ENCODE peak calls at places on chromosomes 2 and 18, in nine cellular contexts. One of them, this sample, is unnamed.

GRCh38 chr2:32008811-32009478 is 1.9 kb downstream of the MEMO1 start:
- DNase-seq in COLO829: no peak
- DNase-seq in activated naive CD8-positive, alpha-beta T cell treated with anti-CD3 and anti-CD28 coated beads, Interleukin-2, amount 50 U/mL, for 16 hours: no peak
- DNase-seq in stimulated activated CD4-positive, alpha-beta T cell treated with anti-CD3 and anti-CD28 coated beads, Interleukin-2, amount 100 ng/mL, for 48 hours: no peak
- DNase-seq in ELR: peak; percentile 50
- DNase-seq in effector memory CD8-positive, alpha-beta T cell: no peak
- DNase-seq in stimulated activated CD8-positive, alpha-beta memory T cell treated with anti-CD3 and anti-CD28 coated beads, Interleukin-4, amount 100 ng/mL, for 4 hours: no peak
- DNase-seq in fibroblast of the conjunctiva: no peak
- DNase-seq in NCI-H2029: no peak
- DNase-seq in this sample: no peak

GRCh38 chr2:240500561-240501423 is 57.0 kb downstream of the ANKMY1 start:
- DNase-seq in ELR: no peak
- DNase-seq in COLO829: no peak
- DNase-seq in effector memory CD8-positive, alpha-beta T cell: no peak
- DNase-seq in fibroblast of the conjunctiva: no peak
- DNase-seq in NCI-H2029: no peak
- DNase-seq in stimulated activated CD8-positive, alpha-beta memory T cell treated with anti-CD3 and anti-CD28 coated beads, Interleukin-4, amount 100 ng/mL, for 4 hours: no peak
- DNase-seq in stimulated activated CD4-positive, alpha-beta T cell treated with anti-CD3 and anti-CD28 coated beads, Interleukin-2, amount 100 ng/mL, for 48 hours: no peak
- DNase-seq in activated naive CD8-positive, alpha-beta T cell treated with anti-CD3 and anti-CD28 coated beads, Interleukin-2, amount 50 U/mL, for 16 hours: no peak
- DNase-seq in this sample: no peak

GRCh38 chr2:200905618-200906296 is 16.6 kb downstream of the NIF3L1 start:
- DNase-seq in effector memory CD8-positive, alpha-beta T cell: peak; percentile 29
- DNase-seq in ELR: peak; percentile 79
- DNase-seq in stimulated activated CD4-positive, alpha-beta T cell treated with anti-CD3 and anti-CD28 coated beads, Interleukin-2, amount 100 ng/mL, for 48 hours: peak; percentile 43
- DNase-seq in NCI-H2029: peak; percentile 48
- DNase-seq in COLO829: peak; percentile 49
- DNase-seq in fibroblast of the conjunctiva: peak; percentile 57
- DNase-seq in stimulated activated CD8-positive, alpha-beta memory T cell treated with anti-CD3 and anti-CD28 coated beads, Interleukin-4, amount 100 ng/mL, for 4 hours: peak; percentile 2
- DNase-seq in activated naive CD8-positive, alpha-beta T cell treated with anti-CD3 and anti-CD28 coated beads, Interleukin-2, amount 50 U/mL, for 16 hours: no peak
- DNase-seq in this sample: peak; percentile 48

GRCh38 chr2:199697469-199697868 is 153.5 kb downstream of the FTCDNL1 start:
- DNase-seq in stimulated activated CD4-positive, alpha-beta T cell treated with anti-CD3 and anti-CD28 coated beads, Interleukin-2, amount 100 ng/mL, for 48 hours: no peak
- DNase-seq in effector memory CD8-positive, alpha-beta T cell: no peak
- DNase-seq in COLO829: no peak
- DNase-seq in NCI-H2029: no peak
- DNase-seq in ELR: no peak
- DNase-seq in stimulated activated CD8-positive, alpha-beta memory T cell treated with anti-CD3 and anti-CD28 coated beads, Interleukin-4, amount 100 ng/mL, for 4 hours: no peak
- DNase-seq in activated naive CD8-positive, alpha-beta T cell treated with anti-CD3 and anti-CD28 coated beads, Interleukin-2, amount 50 U/mL, for 16 hours: no peak
- DNase-seq in fibroblast of the conjunctiva: no peak
- DNase-seq in this sample: no peak

GRCh38 chr2:222709191-222709891 is 37.9 kb downstream of the MOGAT1 start:
- DNase-seq in stimulated activated CD4-positive, alpha-beta T cell treated with anti-CD3 and anti-CD28 coated beads, Interleukin-2, amount 100 ng/mL, for 48 hours: no peak
- DNase-seq in stimulated activated CD8-positive, alpha-beta memory T cell treated with anti-CD3 and anti-CD28 coated beads, Interleukin-4, amount 100 ng/mL, for 4 hours: no peak
- DNase-seq in NCI-H2029: no peak
- DNase-seq in fibroblast of the conjunctiva: peak; percentile 95
- DNase-seq in ELR: peak; percentile 97
- DNase-seq in activated naive CD8-positive, alpha-beta T cell treated with anti-CD3 and anti-CD28 coated beads, Interleukin-2, amount 50 U/mL, for 16 hours: no peak
- DNase-seq in effector memory CD8-positive, alpha-beta T cell: no peak
- DNase-seq in COLO829: peak; percentile 97
- DNase-seq in this sample: peak; percentile 99

GRCh38 chr2:41832218-41832617 is 215.6 kb upstream of the PKDCC start:
- DNase-seq in fibroblast of the conjunctiva: no peak
- DNase-seq in COLO829: no peak
- DNase-seq in effector memory CD8-positive, alpha-beta T cell: no peak
- DNase-seq in stimulated activated CD4-positive, alpha-beta T cell treated with anti-CD3 and anti-CD28 coated beads, Interleukin-2, amount 100 ng/mL, for 48 hours: no peak
- DNase-seq in ELR: no peak
- DNase-seq in NCI-H2029: no peak
- DNase-seq in stimulated activated CD8-positive, alpha-beta memory T cell treated with anti-CD3 and anti-CD28 coated beads, Interleukin-4, amount 100 ng/mL, for 4 hours: no peak
- DNase-seq in activated naive CD8-positive, alpha-beta T cell treated with anti-CD3 and anti-CD28 coated beads, Interleukin-2, amount 50 U/mL, for 16 hours: no peak
- DNase-seq in this sample: no peak

GRCh38 chr2:127293386-127293757 is 572 bp downstream of the ERCC3 start:
- DNase-seq in stimulated activated CD8-positive, alpha-beta memory T cell treated with anti-CD3 and anti-CD28 coated beads, Interleukin-4, amount 100 ng/mL, for 4 hours: no peak
- DNase-seq in effector memory CD8-positive, alpha-beta T cell: no peak
- DNase-seq in activated naive CD8-positive, alpha-beta T cell treated with anti-CD3 and anti-CD28 coated beads, Interleukin-2, amount 50 U/mL, for 16 hours: no peak
- DNase-seq in COLO829: no peak
- DNase-seq in fibroblast of the conjunctiva: no peak
- DNase-seq in stimulated activated CD4-positive, alpha-beta T cell treated with anti-CD3 and anti-CD28 coated beads, Interleukin-2, amount 100 ng/mL, for 48 hours: peak; percentile 12
- DNase-seq in NCI-H2029: no peak
- DNase-seq in ELR: peak; percentile 51
- DNase-seq in this sample: no peak

GRCh38 chr2:191187105-191187829 is 36.5 kb upstream of the STAT4 start:
- DNase-seq in effector memory CD8-positive, alpha-beta T cell: no peak
- DNase-seq in COLO829: no peak
- DNase-seq in ELR: no peak
- DNase-seq in NCI-H2029: no peak
- DNase-seq in stimulated activated CD8-positive, alpha-beta memory T cell treated with anti-CD3 and anti-CD28 coated beads, Interleukin-4, amount 100 ng/mL, for 4 hours: no peak
- DNase-seq in stimulated activated CD4-positive, alpha-beta T cell treated with anti-CD3 and anti-CD28 coated beads, Interleukin-2, amount 100 ng/mL, for 48 hours: no peak
- DNase-seq in activated naive CD8-positive, alpha-beta T cell treated with anti-CD3 and anti-CD28 coated beads, Interleukin-2, amount 50 U/mL, for 16 hours: no peak
- DNase-seq in fibroblast of the conjunctiva: no peak
- DNase-seq in this sample: no peak

GRCh38 chr18:23243178-23243577 is 107.9 kb downstream of the CABLES1 start:
- DNase-seq in stimulated activated CD4-positive, alpha-beta T cell treated with anti-CD3 and anti-CD28 coated beads, Interleukin-2, amount 100 ng/mL, for 48 hours: no peak
- DNase-seq in COLO829: no peak
- DNase-seq in NCI-H2029: no peak
- DNase-seq in activated naive CD8-positive, alpha-beta T cell treated with anti-CD3 and anti-CD28 coated beads, Interleukin-2, amount 50 U/mL, for 16 hours: no peak
- DNase-seq in effector memory CD8-positive, alpha-beta T cell: no peak
- DNase-seq in stimulated activated CD8-positive, alpha-beta memory T cell treated with anti-CD3 and anti-CD28 coated beads, Interleukin-4, amount 100 ng/mL, for 4 hours: no peak
- DNase-seq in ELR: no peak
- DNase-seq in fibroblast of the conjunctiva: no peak
- DNase-seq in this sample: no peak

GRCh38 chr18:44901283-44901682 is 220.6 kb downstream of the SETBP1 start:
- DNase-seq in fibroblast of the conjunctiva: no peak
- DNase-seq in ELR: no peak
- DNase-seq in NCI-H2029: no peak
- DNase-seq in COLO829: no peak
- DNase-seq in stimulated activated CD8-positive, alpha-beta memory T cell treated with anti-CD3 and anti-CD28 coated beads, Interleukin-4, amount 100 ng/mL, for 4 hours: no peak
- DNase-seq in activated naive CD8-positive, alpha-beta T cell treated with anti-CD3 and anti-CD28 coated beads, Interleukin-2, amount 50 U/mL, for 16 hours: no peak
- DNase-seq in effector memory CD8-positive, alpha-beta T cell: no peak
- DNase-seq in stimulated activated CD4-positive, alpha-beta T cell treated with anti-CD3 and anti-CD28 coated beads, Interleukin-2, amount 100 ng/mL, for 48 hours: no peak
- DNase-seq in this sample: no peak